ENCODE peak calls at places on chromosomes 16 and 17, in seven cellular contexts. P, Y, A, R, D, W and F are unnamed samples.

GRCh38 chr17:45867171-45867570 is 22.5 kb downstream of the SPPL2C start:
- DNase-seq in P (no peak), Y (no peak), A (no peak), R (no peak), D (no peak), W (no peak), F (no peak)

GRCh38 chr17:14470417-14470816 is 169.5 kb downstream of the HS3ST3B1 start:
- DNase-seq in P (no peak), Y (no peak), A (no peak), R (no peak), D (no peak), W (no peak), F (no peak)

GRCh38 chr17:54102246-54102645 is 279.5 kb downstream of the KIF2B start:
- DNase-seq in P (no peak), Y (no peak), A (no peak), R (no peak), D (no peak), W (no peak), F (no peak)

GRCh38 chr17:70882504-70882903 is 713.2 kb downstream of the KCNJ2 start:
- DNase-seq in P (no peak), Y (no peak), A (no peak), R (no peak), D (no peak), W (no peak), F (no peak)

GRCh38 chr16:14600164-14600563 is 29.9 kb downstream of the PARN start:
- DNase-seq in P (no peak), Y (peak; percentile 54), A (no peak), R (no peak), D (peak; percentile 4), W (peak; percentile 47), F (no peak)

GRCh38 chr17:82627405-82627804 is 20.8 kb downstream of the WDR45B start:
- DNase-seq in P (no peak), Y (no peak), A (no peak), R (no peak), D (no peak), W (no peak), F (no peak)

GRCh38 chr17:82382933-82383255 is 11.3 kb downstream of the UTS2R start:
- DNase-seq in P (peak; percentile 46), Y (no peak), A (no peak), R (no peak), D (no peak), W (no peak), F (no peak)

GRCh38 chr17:46922487-46922803 is 515 bp upstream of the GOSR2 start:
- DNase-seq in P (no peak), Y (no peak), A (no peak), R (no peak), D (no peak), W (no peak), F (no peak)

GRCh38 chr17:41518789-41519449 is at the start of gene KRT15:
- DNase-seq in P (no peak), Y (no peak), A (no peak), R (no peak), D (no peak), W (peak; percentile 81), F (no peak)

GRCh38 chr17:79251824-79252223 is 177.2 kb downstream of the ENGASE start:
- DNase-seq in P (no peak), Y (no peak), A (no peak), R (no peak), D (no peak), W (no peak), F (no peak)

GRCh38 chr17:31446195-31446967 is 54.9 kb downstream of the RAB11FIP4 start:
- DNase-seq in P (no peak), Y (no peak), A (no peak), R (no peak), D (no peak), W (peak; percentile 15), F (no peak)

GRCh38 chr16:17224859-17225258 is 245.9 kb downstream of the XYLT1 start:
- DNase-seq in P (no peak), Y (no peak), A (peak; percentile 36), R (no peak), D (no peak), W (no peak), F (peak; percentile 71)

GRCh38 chr16:17836868-17837602 is 366.3 kb upstream of the XYLT1 start:
- DNase-seq in P (no peak), Y (no peak), A (no peak), R (no peak), D (peak; percentile 53), W (peak; percentile 21), F (peak; percentile 81)

GRCh38 chr16:17229766-17230165 is 241.0 kb downstream of the XYLT1 start:
- DNase-seq in P (no peak), Y (no peak), A (no peak), R (no peak), D (no peak), W (no peak), F (no peak)

GRCh38 chr16:86398201-86398600 is 112.1 kb upstream of the FOXF1 start:
- DNase-seq in P (no peak), Y (no peak), A (no peak), R (no peak), D (no peak), W (no peak), F (no peak)

GRCh38 chr17:28166478-28166877 is 124.0 kb downstream of the NLK start:
- DNase-seq in P (no peak), Y (no peak), A (no peak), R (no peak), D (no peak), W (no peak), F (no peak)

GRCh38 chr17:73145641-73146040 is 19.2 kb upstream of the SSTR2 start:
- DNase-seq in P (no peak), Y (no peak), A (no peak), R (no peak), D (no peak), W (no peak), F (no peak)
- H3K9me3 ChIP-seq in P (no peaks in the 10 kb centered on the region), Y (peaks cover 2% of the 10 kb centered on the region), A (peaks cover 15% of the 10 kb centered on the region), R (peaks cover 13% of the 10 kb centered on the region), D (peaks cover 3% of the 10 kb centered on the region), W (no peaks in the 10 kb centered on the region), F (no peaks in the 10 kb centered on the region)

GRCh38 chr16:88631920-88632586 is 6.3 kb upstream of the IL17C start:
- DNase-seq in P (no peak), Y (no peak), A (no peak), R (no peak), D (no peak), W (no peak), F (no peak)

GRCh38 chr16:88634141-88634993 is 4.0 kb upstream of the IL17C start:
- DNase-seq in P (peak; percentile 73), Y (peak; percentile 44), A (peak; percentile 53), R (no peak), D (no peak), W (no peak), F (no peak)

GRCh38 chr16:88632587-88632930 is 5.8 kb upstream of the IL17C start:
- DNase-seq in P (no peak), Y (no peak), A (no peak), R (no peak), D (no peak), W (no peak), F (no peak)

GRCh38 chr16:88634994-88635670 is 3.2 kb upstream of the IL17C start:
- DNase-seq in P (no peak), Y (no peak), A (no peak), R (no peak), D (no peak), W (no peak), F (no peak)

DNA sequence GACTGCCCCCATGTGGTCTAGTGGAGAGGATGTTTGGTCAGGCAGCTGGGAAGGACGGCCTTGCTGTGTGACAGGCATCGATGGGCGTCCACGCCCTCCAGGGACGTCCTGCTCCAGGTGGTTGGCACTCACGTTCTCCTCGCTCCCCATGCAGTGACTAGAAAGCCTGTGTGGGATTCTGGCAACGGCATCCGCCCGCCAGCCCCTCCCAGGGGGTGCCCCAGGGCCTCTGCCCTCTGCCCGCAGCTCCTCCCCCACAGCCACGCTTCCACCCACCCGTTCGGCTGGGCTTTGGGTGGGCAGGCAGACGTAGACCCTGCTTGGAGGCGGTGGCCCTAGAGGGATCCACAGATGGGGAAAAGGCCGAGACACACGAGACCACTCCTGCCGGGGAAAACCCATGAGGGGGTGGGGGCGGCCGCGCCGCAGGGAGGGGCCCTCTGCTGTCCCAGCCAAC is 4.7 kb upstream of the IL17C start:
- DNase-seq in P (peak; percentile 83), Y (peak; percentile 7), A (peak; percentile 52), R (no peak), D (no peak), W (no peak), F (no peak)
- H3K4me3 ChIP-seq in P (peak overlapping the region; percentile 61), Y (no peak overlapping the region), A (peak overlapping the region; percentile 62), R (peak overlapping the region; percentile 52), D (no peak overlapping the region), W (no peak overlapping the region), F (no peak overlapping the region)

GRCh38 chr17:55265434-55266021 is 768 bp downstream of the HLF start:
- DNase-seq in P (peak; percentile 52), Y (no peak), A (no peak), R (peak; percentile 12), D (no peak), W (no peak), F (no peak)
- H3K9me3 ChIP-seq in P (no peaks in the 10 kb centered on the region), Y (no peaks in the 10 kb centered on the region), A (no peaks in the 10 kb centered on the region), R (peaks cover 8% of the 10 kb centered on the region), D (peaks cover 5% of the 10 kb centered on the region), W (no peaks in the 10 kb centered on the region), F (peaks cover 2% of the 10 kb centered on the region)

DNA sequence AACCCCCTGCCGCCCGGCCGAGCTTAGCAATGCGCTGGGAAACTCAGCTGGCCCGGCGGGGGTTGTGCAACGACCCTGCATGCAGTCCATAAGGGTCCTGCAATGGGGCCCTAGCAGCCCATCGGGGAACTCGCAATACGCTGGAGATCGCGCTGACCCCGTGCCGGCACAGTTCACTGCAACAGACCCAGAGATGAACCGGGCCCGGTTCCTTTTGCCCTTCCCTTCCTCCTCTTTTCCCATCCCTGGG is 367 bp downstream of the SLC25A11 start:
- DNase-seq in P (no peak), Y (no peak), A (no peak), R (no peak), D (no peak), W (no peak), F (no peak)
- H3K4me3 ChIP-seq in P (peak overlapping the region; percentile 97), Y (peak overlapping the region; percentile 77), A (peak overlapping the region; percentile 91), R (peak overlapping the region; percentile 89), D (peak overlapping the region; percentile 59), W (peak overlapping the region; percentile 91), F (peak overlapping the region; percentile 92)

GRCh38 chr16:35596467-35596866 is 2137.1 kb downstream of the TP53TG3F start:
- DNase-seq in P (no peak), Y (no peak), A (no peak), R (no peak), D (no peak), W (no peak), F (no peak)
- H3K9me3 ChIP-seq in P (no peaks in the 10 kb centered on the region), Y (peaks cover 2% of the 10 kb centered on the region), A (peaks cover 16% of the 10 kb centered on the region), R (peaks cover 12% of the 10 kb centered on the region), D (no peaks in the 10 kb centered on the region), W (no peaks in the 10 kb centered on the region), F (peaks cover 28% of the 10 kb centered on the region)